ENCODE peak calls at places on chromosomes 16 and 17, in four cellular contexts. S is PC-3, F is kidney epithelial cell, D is H9. V is an unnamed sample.

GRCh38 chr17:14295676-14296075 is 5.2 kb upstream of the HS3ST3B1 start:
- DNase-seq in S (no peak), F (no peak), D (peak; percentile 26), V (no peak)

GRCh38 chr17:72122002-72122310 is 1.1 kb downstream of the SOX9 start:
- DNase-seq in S (peak; percentile 42), F (no peak), D (no peak), V (no peak)

GRCh38 chr16:47965439-47965838 is 190.4 kb downstream of the ABCC12 start:
- DNase-seq in S (no peak), F (peak; percentile 10), D (peak; percentile 70), V (no peak)

GRCh38 chr16:24013733-24014645 is 178.2 kb downstream of the PRKCB start:
- DNase-seq in S (no peak), F (no peak), D (no peak), V (no peak)

GRCh38 chr16:53598513-53599266 is 95.7 kb upstream of the AKTIP start:
- DNase-seq in S (no peak), F (no peak), D (no peak), V (no peak)

GRCh38 chr16:53817117-53817516 is 113.2 kb downstream of the FTO start:
- DNase-seq in S (peak; percentile 72), F (peak; percentile 59), D (no peak), V (peak; percentile 57)

GRCh38 chr17:65553009-65553645 is 8.3 kb downstream of the AXIN2 start:
- DNase-seq in S (no peak), F (no peak), D (no peak), V (no peak)

GRCh38 chr17:49121696-49122292 is 10.8 kb upstream of the B4GALNT2 start:
- DNase-seq in S (no peak), F (no peak), D (no peak), V (no peak)

GRCh38 chr17:1029196-1029911 is 32.4 kb downstream of the TIMM22 start:
- DNase-seq in S (no peak), F (peak; percentile 28), D (no peak), V (no peak)

GRCh38 chr16:56372013-56372634 is 53.2 kb downstream of the AMFR start:
- DNase-seq in S (no peak), F (no peak), D (no peak), V (no peak)

DNA sequence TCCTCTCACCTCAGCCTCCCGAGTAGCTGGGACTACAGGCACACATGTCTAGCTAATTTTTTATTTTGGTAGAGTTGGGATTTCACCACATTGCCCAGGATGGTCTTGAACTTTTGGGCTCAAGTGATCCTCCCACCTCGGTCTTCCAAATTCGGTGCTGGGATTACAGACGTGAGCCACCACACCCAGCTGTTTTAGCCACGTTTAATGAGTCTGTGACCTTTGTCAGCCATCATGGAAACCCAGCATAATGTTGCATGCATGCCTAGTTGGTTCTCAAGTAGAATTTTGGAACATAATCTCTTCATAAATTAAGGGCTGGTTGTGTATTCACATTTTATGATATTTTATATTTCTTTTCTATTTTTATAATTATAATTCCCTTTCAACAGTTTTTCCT is 42.0 kb downstream of the GOSR1 start:
- DNase-seq in S (no peak), F (no peak), D (no peak), V (no peak)
- TF ChIP-seq CTCF in S (no peak), F (no peak), D (no peak), V (no peak)

GRCh38 chr16:57994361-57994760 is 6.1 kb downstream of the ZNF319 start:
- DNase-seq in S (no peak), F (no peak), D (no peak), V (no peak)

GRCh38 chr16:57995721-57996405 is 4.6 kb downstream of the ZNF319 start:
- DNase-seq in S (no peak), F (no peak), D (no peak), V (no peak)

GRCh38 chr16:57993452-57993851 is 7.0 kb downstream of the ZNF319 start:
- DNase-seq in S (no peak), F (no peak), D (no peak), V (no peak)

GRCh38 chr16:57993897-57994296 is 6.6 kb downstream of the ZNF319 start:
- DNase-seq in S (no peak), F (no peak), D (no peak), V (no peak)

GRCh38 chr16:57994778-57995177 is 5.7 kb downstream of the ZNF319 start:
- DNase-seq in S (peak; percentile 37), F (no peak), D (peak; percentile 59), V (no peak)
- TF ChIP-seq CTCF in S (peak; percentile 39), F (peak; percentile 52), D (peak; percentile 63), V (peak; percentile 34)

GRCh38 chr16:71456801-71457200 is 5.2 kb downstream of the ZNF23 start:
- DNase-seq in S (no peak), F (no peak), D (no peak), V (no peak)

GRCh38 chr16:71459510-71459909 is 2.5 kb downstream of the ZNF23 start:
- DNase-seq in S (no peak), F (no peak), D (no peak), V (no peak)

GRCh38 chr16:71460246-71460645 is 1.8 kb downstream of the ZNF23 start:
- DNase-seq in S (peak; percentile 60), F (no peak), D (no peak), V (peak; percentile 75)

GRCh38 chr16:71467810-71468209 is 5.8 kb upstream of the ZNF23 start:
- DNase-seq in S (peak; percentile 40), F (no peak), D (peak; percentile 69), V (no peak)

GRCh38 chr16:71461686-71462648 is at the start of gene ZNF23:
- DNase-seq in S (peak; percentile 66), F (no peak), D (peak; percentile 81), V (peak; percentile 39)
- TF ChIP-seq CTCF in S (no peak), F (no peak), D (peak; percentile 9), V (peak; percentile 4)

DNA sequence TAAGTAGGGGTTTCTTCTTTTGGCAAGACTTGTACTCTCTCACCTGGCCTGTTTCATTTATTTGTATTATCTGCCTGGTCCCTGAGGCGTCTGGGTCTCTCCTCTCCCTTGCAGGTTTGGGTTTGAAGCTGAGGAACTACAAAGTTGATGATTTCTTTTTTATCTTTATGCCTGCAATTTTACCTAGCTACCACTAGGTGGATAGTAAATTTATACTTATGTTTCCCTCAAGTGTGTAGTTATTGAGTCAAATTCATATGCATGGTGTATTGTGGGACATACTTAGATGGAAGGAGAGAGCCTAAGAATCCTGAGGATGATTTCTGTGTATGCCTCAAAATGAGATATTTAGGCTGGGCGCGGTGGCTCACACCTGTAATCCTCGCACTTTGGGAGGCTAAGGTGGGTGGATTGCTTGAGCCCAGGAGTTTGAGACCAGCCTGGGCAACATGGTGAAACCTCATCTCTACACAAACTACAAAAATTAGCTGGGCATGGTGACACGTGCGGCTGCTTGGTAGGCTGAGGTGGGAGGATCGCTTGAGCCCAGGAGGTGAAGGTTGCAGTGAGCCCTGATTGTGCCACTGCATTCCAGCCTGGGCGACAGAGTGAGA is 13.6 kb downstream of the TMEM98 start:
- DNase-seq in S (peak; percentile 29), F (no peak), D (no peak), V (no peak)
- TF ChIP-seq CTCF in S (peak; percentile 56), F (no peak), D (peak; percentile 69), V (peak; percentile 25)